ENCODE peak calls at places on chromosomes 1 and 21, in nine cellular contexts. V, E, M, R, T, B, W, L and F are unnamed samples. For H3K4me1, the result is how much of the 10 kb centered on the place peaks cover.

GRCh38 chr1:26771643-26772321 is 16.0 kb upstream of the PIGV start:
- DNase-seq in E (no peak), M (peak), R (peak), L (no peak), B (no peak), V (no peak), W (peak), T (no peak), F (no peak)

GRCh38 chr21:16285646-16286223 is 556.0 kb downstream of the USP25 start:
- DNase-seq in W (no peak), M (no peak), B (no peak), L (no peak), R (no peak), T (no peak), E (no peak), V (no peak), F (no peak)

GRCh38 chr1:88736633-88737248 is 52.7 kb downstream of the PKN2 start:
- DNase-seq in L (no peak), T (peak), M (peak), R (peak), V (no peak), E (no peak), B (no peak), W (no peak), F (no peak)

GRCh38 chr1:93906480-93906879 is 2.8 kb downstream of the GCLM start:
- DNase-seq in M (no peak), L (no peak), B (no peak), W (no peak), V (no peak), T (no peak), E (no peak), R (no peak), F (no peak)

GRCh38 chr1:2358651-2359640 is 32.4 kb downstream of the MORN1 start:
- DNase-seq in E (no peak), T (no peak), W (no peak), V (no peak), L (peak), R (no peak), B (no peak), M (no peak), F (no peak)

GRCh38 chr1:109887271-109887670 is 23.4 kb upstream of the CSF1 start:
- DNase-seq in E (no peak), T (no peak), W (no peak), B (no peak), M (no peak), L (no peak), R (no peak), V (no peak), F (no peak)

GRCh38 chr1:58869638-58870297 is 85.9 kb upstream of the JUN start:
- DNase-seq in L (no peak), M (no peak), E (no peak), R (no peak), B (no peak), W (no peak), T (no peak), V (no peak), F (no peak)

GRCh38 chr1:201902198-201902597 is 13.5 kb downstream of the SHISA4 start:
- DNase-seq in E (no peak), R (no peak), T (no peak), V (no peak), M (no peak), B (no peak), L (no peak), W (no peak), F (no peak)

GRCh38 chr1:202229376-202229775 is 35.8 kb downstream of the LGR6 start:
- DNase-seq in R (no peak), M (no peak), T (no peak), V (no peak), W (no peak), L (no peak), E (peak), B (no peak), F (no peak)

GRCh38 chr1:11731719-11732283 is 4.1 kb upstream of the AGTRAP start:
- DNase-seq in M (peak), T (no peak), B (peak), L (peak), R (peak), W (no peak), E (peak), V (peak), F (peak)

GRCh38 chr1:54497338-54497737 is 50.7 kb upstream of the ACOT11 start:
- DNase-seq in R (no peak), T (no peak), B (no peak), E (no peak), L (no peak), V (no peak), M (no peak), W (no peak), F (no peak)

GRCh38 chr1:161838362-161838761 is 72.2 kb downstream of the ATF6 start:
- DNase-seq in R (no peak), V (no peak), W (no peak), L (peak), B (no peak), M (no peak), T (no peak), E (peak), F (peak)

GRCh38 chr1:180234369-180235076 is 4.5 kb downstream of the LHX4 start:
- DNase-seq in W (no peak), T (no peak), M (no peak), B (peak), V (no peak), E (no peak), R (no peak), L (peak), F (no peak)

GRCh38 chr1:180233191-180234011 is 3.3 kb downstream of the LHX4 start:
- DNase-seq in R (no peak), M (no peak), W (no peak), T (no peak), B (no peak), E (no peak), L (peak), V (no peak), F (no peak)

GRCh38 chr1:180236698-180237509 is 6.8 kb downstream of the LHX4 start:
- DNase-seq in V (no peak), W (no peak), R (no peak), B (no peak), M (no peak), T (no peak), E (no peak), L (peak), F (no peak)

GRCh38 chr1:180235502-180236239 is 5.6 kb downstream of the LHX4 start:
- DNase-seq in E (no peak), R (no peak), M (no peak), V (no peak), W (no peak), B (no peak), L (peak), T (no peak), F (no peak)

GRCh38 chr1:180235077-180235501 is 5.0 kb downstream of the LHX4 start:
- DNase-seq in V (no peak), W (no peak), L (peak), B (no peak), M (no peak), E (no peak), R (no peak), T (no peak), F (no peak)
- H3K4me1 ChIP-seq in V (under half), W (under half), L (under half), B (under half), M (under half), E (under half), R (under half), T (under half), F (half or more)

DNA sequence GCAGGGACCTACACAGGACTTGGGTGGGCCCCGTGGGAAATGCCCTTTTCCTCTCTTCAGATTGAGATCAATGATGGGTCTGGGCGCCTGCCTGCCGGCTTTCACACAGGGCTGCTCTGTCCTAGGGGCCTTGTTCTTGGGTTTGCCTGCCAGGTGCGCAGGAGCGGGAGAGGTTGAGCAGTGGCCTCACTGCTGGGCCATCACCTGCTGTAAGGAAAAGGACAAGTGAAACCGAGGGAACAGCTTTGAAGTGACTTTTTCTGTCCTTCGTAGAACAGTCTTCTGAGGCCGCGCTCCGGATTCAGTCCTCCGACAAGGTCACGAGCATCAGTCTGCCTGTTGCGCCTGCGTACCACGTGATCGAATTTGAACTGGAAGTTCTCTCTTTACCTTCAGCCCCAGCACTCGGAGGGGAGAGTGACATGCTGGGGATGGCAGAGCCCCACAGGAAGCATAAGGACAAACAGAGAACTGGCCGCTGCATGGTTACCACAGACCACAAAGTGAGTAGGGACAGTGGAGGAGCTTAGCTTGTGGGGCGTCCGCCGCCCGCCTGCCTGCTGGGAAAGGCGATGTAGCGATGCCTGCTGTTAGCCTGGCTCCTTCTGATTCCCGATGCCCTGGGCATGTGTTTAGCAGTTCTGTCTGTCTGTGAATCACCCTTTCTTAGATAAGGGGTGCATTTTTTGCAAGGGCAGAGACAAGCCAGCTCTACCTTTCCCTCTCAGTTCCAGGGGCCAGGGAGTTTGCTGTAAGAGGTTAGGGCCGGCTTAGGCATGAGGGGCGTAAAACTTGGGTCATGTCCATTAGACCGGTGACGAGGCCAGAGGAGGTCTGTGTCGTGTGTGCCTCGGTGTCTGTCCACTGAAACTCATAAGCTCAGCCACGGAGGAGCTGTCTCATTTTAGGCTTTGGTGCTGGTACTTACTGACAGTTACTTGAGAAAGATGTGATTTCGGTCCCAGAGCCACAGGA is 19.5 kb upstream of the PWP2 start:
- DNase-seq in L (no peak), R (no peak), M (no peak), W (no peak), T (no peak), V (peak), E (peak), B (no peak), F (no peak)
- TF ChIP-seq POLR2AphosphoS5 in L (no peak), R (no peak), M (no peak), W (no peak), T (no peak), V (no peak), E (no peak), B (no peak), F (no peak)

GRCh38 chr1:182704677-182705076 is 20.3 kb upstream of the RGS8 start:
- DNase-seq in B (no peak), M (no peak), V (no peak), E (no peak), L (no peak), W (no peak), R (no peak), T (no peak), F (peak)

GRCh38 chr1:182703539-182703938 is 19.2 kb upstream of the RGS8 start:
- DNase-seq in W (no peak), B (no peak), V (no peak), E (no peak), T (no peak), L (no peak), M (no peak), R (no peak), F (peak)

GRCh38 chr1:182700351-182700709 is 15.9 kb upstream of the RGS8 start:
- DNase-seq in R (no peak), L (no peak), V (no peak), T (no peak), M (no peak), B (no peak), E (no peak), W (no peak), F (no peak)

GRCh38 chr1:182699673-182700350 is 15.4 kb upstream of the RGS8 start:
- DNase-seq in R (no peak), B (no peak), M (no peak), E (no peak), W (no peak), T (peak), V (no peak), L (no peak), F (no peak)

DNA sequence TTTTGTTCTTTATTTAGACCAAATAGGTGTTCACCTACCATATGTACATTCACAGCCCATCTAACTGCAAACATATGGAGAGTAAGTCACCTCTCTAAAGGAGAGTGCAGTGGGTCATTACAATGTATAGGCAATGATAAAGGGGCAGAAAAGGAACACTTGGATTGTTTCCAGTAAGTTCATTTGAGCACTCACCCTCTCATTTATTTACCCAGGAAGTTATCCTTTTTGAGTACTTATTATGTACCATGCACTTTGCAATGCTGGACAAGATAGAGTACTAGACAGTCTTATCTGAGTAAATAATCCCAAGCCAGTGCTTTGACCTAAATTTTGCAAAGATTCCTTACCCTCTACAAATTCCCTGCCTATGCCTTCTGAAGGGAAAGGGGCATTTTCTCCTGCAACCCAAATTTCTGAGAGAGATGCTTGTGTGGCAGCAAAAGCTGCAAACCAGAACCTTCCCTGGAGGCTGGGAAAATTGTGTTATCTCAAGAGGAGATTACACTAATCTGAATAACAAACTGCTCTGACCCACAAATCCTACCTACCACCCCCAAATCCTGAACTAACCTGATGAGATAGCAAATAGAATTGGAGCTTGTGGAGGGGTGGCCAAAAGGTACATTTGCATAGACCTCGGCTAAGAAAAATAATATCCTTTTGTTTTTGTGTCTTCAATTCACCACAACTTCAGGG is 18.6 kb upstream of the RGS8 start:
- DNase-seq in W (no peak), T (no peak), L (no peak), E (no peak), B (no peak), M (no peak), V (no peak), R (no peak), F (no peak)
- H3K4me1 ChIP-seq in W (under half), T (under half), L (under half), E (under half), B (under half), M (under half), V (under half), R (under half), F (under half)

GRCh38 chr1:25055961-25056360 is 125.9 kb upstream of the RUNX3 start:
- DNase-seq in T (no peak), V (no peak), W (no peak), B (no peak), L (no peak), R (no peak), M (no peak), E (no peak), F (no peak)

GRCh38 chr1:25055045-25055780 is 125.1 kb upstream of the RUNX3 start:
- DNase-seq in R (no peak), M (no peak), T (no peak), L (no peak), W (no peak), B (no peak), V (no peak), E (no peak), F (no peak)

GRCh38 chr1:25057188-25057587 is 127.1 kb upstream of the RUNX3 start:
- DNase-seq in B (no peak), E (no peak), T (no peak), W (no peak), L (no peak), V (no peak), R (no peak), M (no peak), F (no peak)

GRCh38 chr1:25054526-25054925 is 124.5 kb upstream of the RUNX3 start:
- DNase-seq in V (no peak), L (no peak), W (no peak), R (no peak), E (no peak), B (no peak), T (no peak), M (no peak), F (no peak)

GRCh38 chr1:25056536-25056935 is 126.5 kb upstream of the RUNX3 start:
- DNase-seq in V (no peak), L (no peak), M (no peak), B (no peak), R (no peak), W (no peak), E (no peak), T (no peak), F (no peak)
- TF ChIP-seq POLR2AphosphoS5 in V (no peak), L (no peak), M (no peak), B (no peak), R (no peak), W (no peak), E (no peak), T (no peak), F (no peak)

GRCh38 chr1:9844106-9844505 is 20.3 kb upstream of the CLSTN1 start:
- DNase-seq in L (peak), V (no peak), R (no peak), T (no peak), E (no peak), W (no peak), M (no peak), B (no peak), F (no peak)
- H3K4me1 ChIP-seq in L (under half), V (under half), R (under half), T (under half), E (under half), W (under half), M (under half), B (under half), F (under half)

GRCh38 chr21:30719401-30719800 is 824 bp upstream of the KRTAP21-3 start:
- DNase-seq in W (no peak), L (no peak), E (no peak), M (no peak), R (no peak), V (no peak), T (no peak), B (no peak), F (no peak)

GRCh38 chr21:30717105-30717504 is 1.5 kb downstream of the KRTAP21-3 start:
- DNase-seq in W (no peak), E (no peak), M (no peak), R (no peak), L (no peak), B (no peak), T (no peak), V (no peak), F (no peak)

GRCh38 chr21:30714946-30715345 is 3.6 kb downstream of the KRTAP21-3 start:
- DNase-seq in R (no peak), T (no peak), M (no peak), L (no peak), B (no peak), V (no peak), E (no peak), W (no peak), F (no peak)

GRCh38 chr21:30714436-30714835 is 4.1 kb downstream of the KRTAP21-3 start:
- DNase-seq in W (no peak), B (no peak), L (no peak), R (no peak), V (no peak), E (no peak), T (no peak), M (no peak), F (no peak)

GRCh38 chr21:30718239-30718909 is at the start of gene KRTAP21-3:
- DNase-seq in V (no peak), B (no peak), R (no peak), E (no peak), W (no peak), L (no peak), T (no peak), M (no peak), F (no peak)
- TF ChIP-seq POLR2AphosphoS5 in V (no peak), B (no peak), R (no peak), E (no peak), W (no peak), L (no peak), T (no peak), M (no peak), F (no peak)

DNA sequence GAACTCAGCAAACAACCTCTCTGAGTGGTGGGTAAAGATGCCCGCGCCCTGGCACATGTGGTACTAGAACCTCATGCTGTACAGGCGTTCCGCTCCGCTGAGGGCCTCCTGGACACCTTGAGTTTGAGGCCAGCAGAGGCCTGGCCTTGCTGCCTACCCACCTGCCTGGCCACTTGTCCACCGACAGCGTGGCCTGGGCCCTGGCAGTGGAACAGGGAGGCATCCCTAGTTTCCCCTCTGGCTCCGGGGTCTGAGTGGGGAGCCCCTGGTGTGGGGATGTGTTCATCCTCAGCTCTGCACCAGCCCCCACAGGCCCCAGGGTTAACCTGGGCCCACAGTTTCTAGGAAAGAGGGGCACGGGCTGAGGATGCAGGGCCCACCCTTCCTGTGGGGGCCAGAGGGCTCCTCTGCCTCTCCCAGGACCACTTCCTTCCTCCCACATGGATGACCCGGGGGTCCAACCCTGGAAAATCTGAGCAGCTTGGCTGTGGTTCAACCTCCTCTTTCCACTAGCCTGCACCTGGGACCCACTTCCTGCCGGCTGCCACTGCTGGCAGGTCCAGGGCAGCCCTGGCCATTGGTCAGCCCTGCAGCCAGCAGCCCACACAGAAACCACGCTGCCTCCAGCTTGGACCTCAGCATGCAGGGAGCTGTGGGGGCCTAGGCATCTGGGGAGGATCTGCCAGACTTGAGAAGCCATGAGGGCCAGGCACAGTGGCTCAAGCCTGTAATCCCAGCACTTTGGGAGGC is 53.3 kb upstream of the COL18A1 start:
- DNase-seq in E (no peak), B (no peak), R (peak), M (no peak), T (no peak), V (no peak), W (no peak), L (no peak), F (no peak)
- H3K4me1 ChIP-seq in E (under half), B (under half), R (under half), M (under half), T (under half), V (under half), W (under half), L (under half), F (half or more)

GRCh38 chr1:76337777-76338176 is 263.2 kb downstream of the ST6GALNAC3 start:
- DNase-seq in L (no peak), E (no peak), B (no peak), W (no peak), V (no peak), R (no peak), T (no peak), M (no peak), F (no peak)

GRCh38 chr1:76330993-76331603 is 256.6 kb downstream of the ST6GALNAC3 start:
- DNase-seq in T (peak), E (no peak), R (peak), M (peak), B (peak), L (no peak), V (no peak), W (peak), F (no peak)

GRCh38 chr1:76336951-76337371 is 262.4 kb downstream of the ST6GALNAC3 start:
- DNase-seq in M (no peak), T (no peak), R (no peak), W (no peak), V (no peak), B (peak), L (peak), E (no peak), F (no peak)
- TF ChIP-seq POLR2AphosphoS5 in M (no peak), T (no peak), R (no peak), W (no peak), V (no peak), B (no peak), L (no peak), E (no peak), F (no peak)